ENCODE peak calls at places on chromosomes 4 and X, in six cellular contexts. G is GM23338, W is K562, J is SK-N-SH, A is HCT116, R is A549. T is an unnamed sample.
A peak's percentile ranks its signal among the peaks of the same experiment; 100 is the strongest.

GRCh38 chr4:61011051-61011450 is 189.1 kb upstream of the ADGRL3 start:
- DNase-seq in J (no peak), A (no peak), R (no peak), G (no peak), W (no peak), T (no peak)

GRCh38 chrX:150765782-150766350 is 72.7 kb downstream of the MTMR1 start:
- DNase-seq in R (no peak), W (no peak), A (no peak), G (peak; percentile 29), J (no peak), T (no peak)

GRCh38 chrX:132001127-132001526 is 22.0 kb upstream of the STK26 start:
- DNase-seq in W (no peak), G (no peak), J (no peak), A (no peak), R (no peak), T (no peak)

GRCh38 chr4:6926081-6926480 is 16.5 kb downstream of the TBC1D14 start:
- DNase-seq in R (no peak), A (no peak), W (no peak), J (no peak), G (no peak), T (no peak)

GRCh38 chrX:153633048-153633447 is 14.0 kb upstream of the DUSP9 start:
- DNase-seq in A (no peak), W (no peak), R (no peak), J (peak; percentile 15), G (no peak), T (no peak)

GRCh38 chrX:72094894-72095293 is 36.8 kb downstream of the RTL5 start:
- DNase-seq in A (no peak), R (no peak), W (peak; percentile 44), G (peak; percentile 46), J (peak; percentile 90), T (no peak)

GRCh38 chrX:133415276-133416105 is at the start of gene GPC4:
- DNase-seq in G (peak; percentile 86), R (peak; percentile 15), W (no peak), J (peak; percentile 76), A (peak; percentile 57), T (no peak)

GRCh38 chrX:100368167-100368566 is 41.9 kb downstream of the PCDH19 start:
- DNase-seq in J (peak; percentile 21), W (peak; percentile 7), R (peak; percentile 22), G (peak; percentile 49), A (peak; percentile 4), T (peak; percentile 8)

GRCh38 chr4:917466-917865 is 14.7 kb downstream of the GAK start:
- DNase-seq in J (peak; percentile 11), A (no peak), R (no peak), W (no peak), G (no peak), T (no peak)

GRCh38 chr4:58553031-58553430 is 1442.8 kb upstream of the IGFBP7 start:
- DNase-seq in J (no peak), R (no peak), A (no peak), W (no peak), G (peak; percentile 18), T (no peak)

DNA sequence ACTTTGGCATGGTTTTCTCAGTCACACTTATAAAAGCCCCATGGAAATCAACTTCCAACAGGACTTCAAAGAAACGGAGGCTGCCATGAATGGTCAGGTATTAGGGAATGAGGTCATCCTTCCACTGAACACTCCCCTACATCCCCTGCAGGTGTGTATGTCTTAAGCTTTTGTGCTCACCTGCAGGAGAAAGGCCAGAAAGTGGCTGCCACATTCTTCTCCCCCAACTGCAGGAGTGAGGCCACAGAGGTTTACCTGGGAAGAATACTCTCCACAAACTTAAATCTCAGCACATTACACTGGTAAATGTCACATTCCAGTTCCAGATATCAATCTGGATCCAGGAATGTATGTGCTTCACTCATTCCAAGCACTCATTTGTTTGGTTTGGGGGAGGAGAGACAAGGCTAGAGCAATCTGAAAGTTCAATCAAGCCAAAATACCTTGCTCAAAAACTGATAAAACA is 15.5 kb downstream of the FAM9C start:
- DNase-seq in A (no peak), R (peak; percentile 82), W (no peak), G (peak; percentile 27), J (no peak), T (no peak)
- TF ChIP-seq REST in A (no peak), R (no peak), W (no peak), G (no peak), J (no peak), T (no peak)

GRCh38 chr4:55730143-55730931 is 89.3 kb upstream of the EXOC1L start:
- DNase-seq in G (no peak), J (no peak), A (no peak), R (no peak), W (peak; percentile 72), T (no peak)

GRCh38 chr4:55729306-55730142 is 90.1 kb upstream of the EXOC1L start:
- DNase-seq in A (no peak), R (no peak), J (no peak), W (peak; percentile 96), G (peak; percentile 5), T (no peak)

GRCh38 chr4:55723403-55723802 is 87.3 kb upstream of the NMU start:
- DNase-seq in R (no peak), W (peak; percentile 40), J (no peak), A (no peak), G (no peak), T (no peak)

GRCh38 chr4:55725057-55725456 is 89.0 kb upstream of the NMU start:
- DNase-seq in W (no peak), J (peak; percentile 70), A (no peak), R (no peak), G (no peak), T (no peak)

GRCh38 chr4:55727746-55728145 is 91.6 kb upstream of the NMU start:
- DNase-seq in W (no peak), A (no peak), G (no peak), J (no peak), R (no peak), T (no peak)
- TF ChIP-seq REST in W (no peak), A (no peak), G (no peak), J (no peak), R (no peak), T (no peak)

DNA sequence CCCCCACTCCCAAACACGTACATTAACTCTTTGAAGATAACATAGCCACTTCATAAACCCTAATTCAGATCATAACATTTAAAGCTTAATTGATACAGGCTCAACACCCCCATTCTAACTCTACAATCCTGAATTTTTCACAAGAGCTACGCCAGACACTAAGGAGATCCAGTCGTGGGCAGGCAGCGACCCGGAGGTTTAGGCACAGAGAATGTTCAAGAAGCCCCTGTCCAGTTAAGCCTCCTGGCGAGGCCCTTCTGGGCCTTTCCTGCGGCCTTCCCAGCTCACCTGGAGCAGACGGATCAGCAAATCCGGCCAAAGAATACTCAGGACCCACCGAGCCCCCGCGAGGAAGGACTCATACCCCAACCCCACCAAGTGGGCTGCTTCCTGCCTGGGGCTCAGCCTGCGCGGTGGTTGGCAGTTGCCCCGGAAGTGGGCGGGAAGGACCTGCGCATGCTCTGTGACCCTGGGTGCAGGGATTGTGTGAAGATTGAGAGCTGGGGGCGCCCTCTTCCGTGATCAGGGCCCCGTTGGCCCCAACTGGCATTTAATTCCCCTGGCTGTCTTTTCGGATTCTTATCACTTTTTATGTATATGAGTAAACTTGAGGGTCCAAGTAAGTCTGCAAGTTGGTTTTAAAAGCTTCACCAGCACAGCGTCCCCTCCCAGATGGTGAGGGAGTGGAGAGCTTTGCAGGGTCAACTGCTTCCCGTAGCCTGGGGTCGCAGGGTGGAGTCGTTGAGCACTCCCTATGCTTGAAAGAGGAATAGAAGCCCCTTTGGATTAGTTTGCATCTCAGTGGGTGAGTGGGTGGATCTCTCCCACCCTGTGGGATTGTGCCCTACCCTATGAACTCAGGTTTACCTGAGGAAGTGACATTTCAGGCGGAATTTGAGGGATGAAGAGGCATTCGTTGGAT is at the start of gene TRIM61:
- DNase-seq in J (peak; percentile 11), A (no peak), R (no peak), W (peak; percentile 26), G (no peak), T (no peak)
- TF ChIP-seq REST in J (no peak), A (no peak), R (no peak), W (no peak), G (no peak), T (no peak)

DNA sequence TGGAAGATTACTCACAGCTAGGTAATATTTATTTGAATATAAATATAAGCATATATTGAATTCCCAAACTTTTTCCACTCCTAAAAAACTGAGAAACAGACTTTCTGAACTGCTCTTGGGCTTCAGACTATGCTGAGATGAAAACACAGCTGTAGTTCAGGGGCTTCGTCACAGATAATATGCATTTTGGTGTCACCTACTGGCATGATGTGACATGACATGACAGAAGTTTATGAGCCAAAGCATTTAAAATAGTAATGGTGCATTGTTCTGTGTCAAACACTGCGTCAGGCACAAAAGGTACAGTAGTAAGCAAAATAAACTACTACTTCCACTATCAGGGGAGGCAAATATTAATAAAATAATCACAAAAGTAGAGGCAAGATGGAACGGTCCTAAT is 171.3 kb downstream of the BTC start:
- DNase-seq in G (peak; percentile 69), R (peak; percentile 88), W (peak; percentile 77), J (peak; percentile 5), A (peak; percentile 82), T (peak; percentile 51)
- TF ChIP-seq REST in G (no peak), R (no peak), W (no peak), J (no peak), A (no peak), T (no peak)